ENCODE peak calls at places on chromosomes 12 and 14, in ten cellular contexts. One of them, this sample, is unnamed.

GRCh38 chr14:99576304-99576703 is 27.7 kb downstream of the CCDC85C start:
- DNase-seq in HL-60: no peak
- DNase-seq in upper lobe of left lung: no peak
- DNase-seq in HCT116: no peak
- DNase-seq in stomach: no peak
- DNase-seq in sigmoid colon: no peak
- DNase-seq in GM23338: no peak
- DNase-seq in Panc1: no peak
- DNase-seq in breast epithelium: no peak
- DNase-seq in HepG2: no peak
- DNase-seq in this sample: no peak

GRCh38 chr12:6370994-6371754 is 4.2 kb downstream of the SCNN1A start:
- DNase-seq in HL-60: no peak
- DNase-seq in upper lobe of left lung: peak
- DNase-seq in HCT116: peak
- DNase-seq in stomach: peak
- DNase-seq in sigmoid colon: peak
- DNase-seq in GM23338: peak
- DNase-seq in Panc1: peak
- DNase-seq in breast epithelium: no peak
- DNase-seq in HepG2: peak
- DNase-seq in this sample: peak

GRCh38 chr14:93430889-93431670 is at the start of gene UNC79:
- DNase-seq in HL-60: no peak
- DNase-seq in upper lobe of left lung: peak
- DNase-seq in HCT116: no peak
- DNase-seq in stomach: no peak
- DNase-seq in sigmoid colon: no peak
- DNase-seq in GM23338: peak
- DNase-seq in Panc1: no peak
- DNase-seq in breast epithelium: no peak
- DNase-seq in HepG2: no peak
- DNase-seq in this sample: no peak

GRCh38 chr12:105978686-105979085 is 160.1 kb downstream of the NUAK1 start:
- DNase-seq in HL-60: no peak
- DNase-seq in upper lobe of left lung: no peak
- DNase-seq in HCT116: no peak
- DNase-seq in stomach: no peak
- DNase-seq in sigmoid colon: no peak
- DNase-seq in GM23338: no peak
- DNase-seq in Panc1: no peak
- DNase-seq in breast epithelium: no peak
- DNase-seq in HepG2: no peak
- DNase-seq in this sample: no peak

GRCh38 chr12:43028826-43029225 is 439.3 kb upstream of the PRICKLE1 start:
- DNase-seq in HL-60: no peak
- DNase-seq in upper lobe of left lung: no peak
- DNase-seq in HCT116: no peak
- DNase-seq in stomach: no peak
- DNase-seq in sigmoid colon: no peak
- DNase-seq in GM23338: no peak
- DNase-seq in Panc1: no peak
- DNase-seq in breast epithelium: no peak
- DNase-seq in HepG2: no peak
- DNase-seq in this sample: no peak

GRCh38 chr14:102421366-102422057 is 58.8 kb downstream of the TECPR2 start:
- DNase-seq in HL-60: no peak
- DNase-seq in upper lobe of left lung: no peak
- DNase-seq in HCT116: no peak
- DNase-seq in stomach: no peak
- DNase-seq in sigmoid colon: peak
- DNase-seq in GM23338: no peak
- DNase-seq in Panc1: no peak
- DNase-seq in breast epithelium: no peak
- DNase-seq in HepG2: no peak
- DNase-seq in this sample: no peak

GRCh38 chr14:70934502-70935134 is 27.4 kb downstream of the PCNX1 start:
- DNase-seq in HL-60: no peak
- DNase-seq in upper lobe of left lung: no peak
- DNase-seq in HCT116: no peak
- DNase-seq in stomach: no peak
- DNase-seq in sigmoid colon: no peak
- DNase-seq in GM23338: no peak
- DNase-seq in Panc1: no peak
- DNase-seq in breast epithelium: no peak
- DNase-seq in HepG2: peak
- DNase-seq in this sample: no peak

GRCh38 chr12:27906658-27907473 is 65.7 kb downstream of the PTHLH start:
- DNase-seq in HL-60: no peak
- DNase-seq in upper lobe of left lung: no peak
- DNase-seq in HCT116: no peak
- DNase-seq in stomach: no peak
- DNase-seq in sigmoid colon: no peak
- DNase-seq in GM23338: no peak
- DNase-seq in Panc1: no peak
- DNase-seq in breast epithelium: no peak
- DNase-seq in HepG2: no peak
- DNase-seq in this sample: no peak

GRCh38 chr14:78313499-78313898 is 143.3 kb downstream of the NRXN3 start:
- DNase-seq in HL-60: no peak
- DNase-seq in upper lobe of left lung: no peak
- DNase-seq in HCT116: no peak
- DNase-seq in stomach: no peak
- DNase-seq in sigmoid colon: no peak
- DNase-seq in GM23338: no peak
- DNase-seq in Panc1: no peak
- DNase-seq in breast epithelium: no peak
- DNase-seq in HepG2: no peak
- DNase-seq in this sample: no peak

GRCh38 chr12:53180931-53181645 is 363 bp upstream of the CSAD start:
- DNase-seq in HL-60: peak
- DNase-seq in upper lobe of left lung: peak
- DNase-seq in HCT116: peak
- DNase-seq in stomach: peak
- DNase-seq in sigmoid colon: peak
- DNase-seq in GM23338: peak
- DNase-seq in Panc1: no peak
- DNase-seq in breast epithelium: peak
- DNase-seq in HepG2: peak
- DNase-seq in this sample: peak

GRCh38 chr12:12350868-12351463 is 924 bp upstream of the MANSC1 start:
- DNase-seq in HL-60: no peak
- DNase-seq in upper lobe of left lung: no peak
- DNase-seq in HCT116: no peak
- DNase-seq in stomach: no peak
- DNase-seq in sigmoid colon: no peak
- DNase-seq in GM23338: no peak
- DNase-seq in Panc1: no peak
- DNase-seq in breast epithelium: no peak
- DNase-seq in HepG2: peak
- DNase-seq in this sample: peak

GRCh38 chr14:22320353-22320733 is 268.7 kb downstream of the DAD1 start:
- DNase-seq in HL-60: no peak
- DNase-seq in upper lobe of left lung: no peak
- DNase-seq in HCT116: no peak
- DNase-seq in stomach: no peak
- DNase-seq in sigmoid colon: no peak
- DNase-seq in GM23338: peak
- DNase-seq in Panc1: no peak
- DNase-seq in breast epithelium: no peak
- DNase-seq in HepG2: no peak
- DNase-seq in this sample: no peak

GRCh38 chr14:37550511-37550910 is 44.5 kb downstream of the FOXA1 start:
- DNase-seq in HL-60: no peak
- DNase-seq in upper lobe of left lung: no peak
- DNase-seq in HCT116: no peak
- DNase-seq in stomach: no peak
- DNase-seq in sigmoid colon: no peak
- DNase-seq in GM23338: no peak
- DNase-seq in Panc1: no peak
- DNase-seq in breast epithelium: no peak
- DNase-seq in HepG2: no peak
- DNase-seq in this sample: no peak

GRCh38 chr12:5163661-5164060 is 120.0 kb downstream of the KCNA5 start:
- DNase-seq in HL-60: no peak
- DNase-seq in upper lobe of left lung: no peak
- DNase-seq in HCT116: no peak
- DNase-seq in stomach: no peak
- DNase-seq in sigmoid colon: no peak
- DNase-seq in GM23338: no peak
- DNase-seq in Panc1: no peak
- DNase-seq in breast epithelium: no peak
- DNase-seq in HepG2: no peak
- DNase-seq in this sample: no peak

GRCh38 chr12:124392271-124392990 is 97.5 kb downstream of the RFLNA start:
- DNase-seq in HL-60: peak
- DNase-seq in upper lobe of left lung: no peak
- DNase-seq in HCT116: peak
- DNase-seq in stomach: no peak
- DNase-seq in sigmoid colon: no peak
- DNase-seq in GM23338: peak
- DNase-seq in Panc1: no peak
- DNase-seq in breast epithelium: no peak
- DNase-seq in HepG2: no peak
- DNase-seq in this sample: peak

GRCh38 chr12:80419660-80420059 is 24.4 kb upstream of the PTPRQ start:
- DNase-seq in HL-60: no peak
- DNase-seq in upper lobe of left lung: no peak
- DNase-seq in HCT116: no peak
- DNase-seq in stomach: no peak
- DNase-seq in sigmoid colon: no peak
- DNase-seq in GM23338: no peak
- DNase-seq in Panc1: no peak
- DNase-seq in breast epithelium: no peak
- DNase-seq in HepG2: no peak
- DNase-seq in this sample: no peak

GRCh38 chr14:69999246-69999645 is 120.0 kb downstream of the SMOC1 start:
- DNase-seq in HL-60: no peak
- DNase-seq in upper lobe of left lung: no peak
- DNase-seq in HCT116: no peak
- DNase-seq in stomach: peak
- DNase-seq in sigmoid colon: no peak
- DNase-seq in GM23338: no peak
- DNase-seq in Panc1: no peak
- DNase-seq in breast epithelium: peak
- DNase-seq in HepG2: no peak
- DNase-seq in this sample: no peak

GRCh38 chr12:101698782-101699347 is 1.4 kb downstream of the CHPT1 start:
- DNase-seq in HL-60: peak
- DNase-seq in upper lobe of left lung: peak
- DNase-seq in HCT116: no peak
- DNase-seq in stomach: no peak
- DNase-seq in sigmoid colon: no peak
- DNase-seq in GM23338: no peak
- DNase-seq in Panc1: no peak
- DNase-seq in breast epithelium: no peak
- DNase-seq in HepG2: no peak
- DNase-seq in this sample: no peak
- TF ChIP-seq CTCF in HL-60: no peak
- TF ChIP-seq CTCF in upper lobe of left lung: no peak
- TF ChIP-seq CTCF in HCT116: no peak
- TF ChIP-seq CTCF in stomach: no peak
- TF ChIP-seq CTCF in sigmoid colon: no peak
- TF ChIP-seq CTCF in GM23338: peak
- TF ChIP-seq CTCF in Panc1: peak
- TF ChIP-seq CTCF in breast epithelium: no peak
- TF ChIP-seq CTCF in HepG2: peak
- TF ChIP-seq CTCF in this sample: no peak

GRCh38 chr14:54813081-54813480 is 89.5 kb downstream of the GCH1 start:
- DNase-seq in HL-60: no peak
- DNase-seq in upper lobe of left lung: no peak
- DNase-seq in HCT116: no peak
- DNase-seq in stomach: no peak
- DNase-seq in sigmoid colon: no peak
- DNase-seq in GM23338: no peak
- DNase-seq in Panc1: no peak
- DNase-seq in breast epithelium: no peak
- DNase-seq in HepG2: no peak
- DNase-seq in this sample: no peak

GRCh38 chr14:54815016-54815415 is 87.6 kb downstream of the GCH1 start:
- DNase-seq in HL-60: no peak
- DNase-seq in upper lobe of left lung: no peak
- DNase-seq in HCT116: no peak
- DNase-seq in stomach: no peak
- DNase-seq in sigmoid colon: no peak
- DNase-seq in GM23338: no peak
- DNase-seq in Panc1: no peak
- DNase-seq in breast epithelium: no peak
- DNase-seq in HepG2: no peak
- DNase-seq in this sample: no peak

GRCh38 chr14:54815531-54815930 is 87.1 kb downstream of the GCH1 start:
- DNase-seq in HL-60: no peak
- DNase-seq in upper lobe of left lung: no peak
- DNase-seq in HCT116: no peak
- DNase-seq in stomach: no peak
- DNase-seq in sigmoid colon: no peak
- DNase-seq in GM23338: no peak
- DNase-seq in Panc1: no peak
- DNase-seq in breast epithelium: no peak
- DNase-seq in HepG2: no peak
- DNase-seq in this sample: no peak

GRCh38 chr14:54812661-54813060 is 90.0 kb downstream of the GCH1 start:
- DNase-seq in HL-60: no peak
- DNase-seq in upper lobe of left lung: no peak
- DNase-seq in HCT116: no peak
- DNase-seq in stomach: no peak
- DNase-seq in sigmoid colon: no peak
- DNase-seq in GM23338: no peak
- DNase-seq in Panc1: no peak
- DNase-seq in breast epithelium: no peak
- DNase-seq in HepG2: no peak
- DNase-seq in this sample: no peak

GRCh38 chr14:54814076-54814475 is 88.5 kb downstream of the GCH1 start:
- DNase-seq in HL-60: peak
- DNase-seq in upper lobe of left lung: no peak
- DNase-seq in HCT116: no peak
- DNase-seq in stomach: no peak
- DNase-seq in sigmoid colon: no peak
- DNase-seq in GM23338: peak
- DNase-seq in Panc1: no peak
- DNase-seq in breast epithelium: no peak
- DNase-seq in HepG2: no peak
- DNase-seq in this sample: no peak
- TF ChIP-seq POLR2AphosphoS5 in HL-60: no peak
- TF ChIP-seq POLR2AphosphoS5 in upper lobe of left lung: no peak
- TF ChIP-seq POLR2AphosphoS5 in HCT116: no peak
- TF ChIP-seq POLR2AphosphoS5 in stomach: no peak
- TF ChIP-seq POLR2AphosphoS5 in sigmoid colon: no peak
- TF ChIP-seq POLR2AphosphoS5 in GM23338: no peak
- TF ChIP-seq POLR2AphosphoS5 in Panc1: no peak
- TF ChIP-seq POLR2AphosphoS5 in breast epithelium: no peak
- TF ChIP-seq POLR2AphosphoS5 in HepG2: no peak
- TF ChIP-seq POLR2AphosphoS5 in this sample: no peak

GRCh38 chr12:81644503-81644902 is 114.6 kb downstream of the PPFIA2 start:
- DNase-seq in HL-60: no peak
- DNase-seq in upper lobe of left lung: no peak
- DNase-seq in HCT116: peak
- DNase-seq in stomach: no peak
- DNase-seq in sigmoid colon: no peak
- DNase-seq in GM23338: peak
- DNase-seq in Panc1: no peak
- DNase-seq in breast epithelium: no peak
- DNase-seq in HepG2: peak
- DNase-seq in this sample: no peak
- TF ChIP-seq CTCF in HL-60: no peak
- TF ChIP-seq CTCF in upper lobe of left lung: peak
- TF ChIP-seq CTCF in HCT116: peak
- TF ChIP-seq CTCF in stomach: peak
- TF ChIP-seq CTCF in sigmoid colon: no peak
- TF ChIP-seq CTCF in GM23338: peak
- TF ChIP-seq CTCF in Panc1: peak
- TF ChIP-seq CTCF in breast epithelium: peak
- TF ChIP-seq CTCF in HepG2: peak
- TF ChIP-seq CTCF in this sample: peak

GRCh38 chr12:108337235-108338223 is 1.6 kb downstream of the CMKLR1 start:
- DNase-seq in HL-60: peak
- DNase-seq in upper lobe of left lung: no peak
- DNase-seq in HCT116: peak
- DNase-seq in stomach: no peak
- DNase-seq in sigmoid colon: no peak
- DNase-seq in GM23338: peak
- DNase-seq in Panc1: peak
- DNase-seq in breast epithelium: no peak
- DNase-seq in HepG2: peak
- DNase-seq in this sample: no peak
- TF ChIP-seq POLR2AphosphoS5 in HL-60: no peak
- TF ChIP-seq POLR2AphosphoS5 in upper lobe of left lung: no peak
- TF ChIP-seq POLR2AphosphoS5 in HCT116: no peak
- TF ChIP-seq POLR2AphosphoS5 in stomach: no peak
- TF ChIP-seq POLR2AphosphoS5 in sigmoid colon: no peak
- TF ChIP-seq POLR2AphosphoS5 in GM23338: no peak
- TF ChIP-seq POLR2AphosphoS5 in Panc1: no peak
- TF ChIP-seq POLR2AphosphoS5 in breast epithelium: no peak
- TF ChIP-seq POLR2AphosphoS5 in HepG2: no peak
- TF ChIP-seq POLR2AphosphoS5 in this sample: no peak

This sample was measured in transverse colon.